ENCODE peak calls at places on chromosome X, in seven cellular contexts. X is fibroblast of mammary gland; Y is activated T-cell treated with anti-CD3 and anti-CD28 coated beads, Interleukin-2, amount 50 U/mL, for 72 hours; L is DMS53; P is aorta; W is naive B cell; O is Daoy. F is an unnamed sample.
A peak's percentile ranks its signal among the peaks of the same experiment; 100 is the strongest.

GRCh38 chrX:48480583-48480982 is 4.6 kb downstream of the FTSJ1 start:
- DNase-seq in X (no peak), Y (no peak), L (no peak), P (no peak), W (no peak), O (no peak), F (no peak)

GRCh38 chrX:40172169-40172979 is 74.6 kb upstream of the BCOR start:
- DNase-seq in X (peak; percentile 51), Y (peak; percentile 41), L (peak; percentile 87), P (peak; percentile 84), W (no peak), O (peak; percentile 61), F (peak; percentile 32)

GRCh38 chrX:151973851-151974335 is 583 bp downstream of the GABRE start:
- DNase-seq in X (no peak), Y (no peak), L (no peak), P (peak; percentile 50), W (no peak), O (peak; percentile 55), F (peak; percentile 32)

GRCh38 chrX:14406225-14406624 is 123.1 kb upstream of the GLRA2 start:
- DNase-seq in X (no peak), Y (no peak), L (no peak), P (no peak), W (no peak), O (no peak), F (no peak)

GRCh38 chrX:22969416-22969815 is 30.3 kb upstream of the DDX53 start:
- DNase-seq in X (no peak), Y (no peak), L (no peak), P (no peak), W (no peak), O (no peak), F (no peak)

GRCh38 chrX:24478516-24478915 is 13.4 kb downstream of the PDK3 start:
- DNase-seq in X (no peak), Y (no peak), L (no peak), P (no peak), W (no peak), O (no peak), F (no peak)

GRCh38 chrX:2464677-2465166 is 36.1 kb downstream of the DHRSX start:
- DNase-seq in X (no peak), Y (no peak), L (no peak), P (no peak), W (no peak), O (no peak), F (no peak)

GRCh38 chrX:48071986-48072605 is 656 bp upstream of the ZNF630 start:
- DNase-seq in X (no peak), Y (no peak), L (no peak), P (no peak), W (no peak), O (no peak), F (no peak)

GRCh38 chrX:109843963-109844751 is 111.1 kb upstream of the ACSL4 start:
- DNase-seq in X (no peak), Y (no peak), L (no peak), P (peak; percentile 49), W (no peak), O (no peak), F (no peak)

GRCh38 chrX:45445745-45446412 is 245.2 kb upstream of the DIPK2B start:
- DNase-seq in X (peak; percentile 90), Y (no peak), L (peak; percentile 9), P (no peak), W (no peak), O (peak; percentile 61), F (peak; percentile 91)

GRCh38 chrX:42466706-42467105 is 311.3 kb downstream of the PPP1R2C start:
- DNase-seq in X (peak; percentile 1), Y (no peak), L (peak; percentile 2), P (no peak), W (no peak), O (peak; percentile 0), F (peak; percentile 18)

GRCh38 chrX:133265331-133265730 is 47.2 kb upstream of the TFDP3 start:
- DNase-seq in X (no peak), Y (no peak), L (no peak), P (no peak), W (no peak), O (no peak), F (no peak)